ENCODE peak calls at places on chromosomes 1 and 21, in six cellular contexts. S is A673, I is pancreas, B is neural progenitor cell, O is neuronal stem cell, L is tibial nerve. U is an unnamed sample.

GRCh38 chr1:50971748-50972305 is 1.8 kb downstream of the CDKN2C start:
- DNase-seq in B (no peak), O (no peak), S (no peak), I (no peak), L (no peak), U (no peak)

GRCh38 chr1:27491748-27492700 is 2.1 kb upstream of the WASF2 start:
- DNase-seq in L (no peak), B (no peak), I (no peak), S (no peak), O (no peak), U (no peak)

GRCh38 chr21:43718872-43719747 is at the start of gene PDXK:
- DNase-seq in I (peak; percentile 90), L (peak; percentile 77), S (peak; percentile 84), O (peak; percentile 83), B (peak; percentile 94), U (peak; percentile 64)

GRCh38 chr1:32507021-32507420 is 32.2 kb upstream of the ZBTB8A start:
- DNase-seq in I (no peak), S (no peak), B (no peak), O (no peak), L (no peak), U (no peak)

GRCh38 chr1:68188644-68189340 is 43.5 kb downstream of the WLS start:
- DNase-seq in O (no peak), I (no peak), L (no peak), S (no peak), B (no peak), U (no peak)

GRCh38 chr21:27581168-27581567 is 614.3 kb upstream of the ADAMTS5 start:
- DNase-seq in O (no peak), L (no peak), B (no peak), S (no peak), I (no peak), U (no peak)

GRCh38 chr21:45270306-45270821 is 17.3 kb downstream of the POFUT2 start:
- DNase-seq in S (peak; percentile 50), L (peak; percentile 3), I (no peak), B (no peak), O (no peak), U (no peak)

GRCh38 chr1:71638081-71638766 is 557.4 kb upstream of the ZRANB2 start:
- DNase-seq in S (peak; percentile 2), L (no peak), O (no peak), B (no peak), I (no peak), U (no peak)

GRCh38 chr1:196277860-196278259 is 330.4 kb downstream of the KCNT2 start:
- DNase-seq in S (no peak), I (no peak), O (no peak), L (no peak), B (no peak), U (no peak)

GRCh38 chr1:89125571-89126233 is at the start of gene GBP2:
- DNase-seq in I (no peak), S (peak; percentile 54), B (no peak), O (no peak), L (no peak), U (no peak)

GRCh38 chr1:244494659-244495058 is 33.6 kb downstream of the CATSPERE start:
- DNase-seq in O (no peak), L (no peak), B (no peak), I (no peak), S (no peak), U (no peak)

GRCh38 chr1:14095001-14095400 is 395.0 kb downstream of the PRDM2 start:
- DNase-seq in B (peak; percentile 64), S (peak; percentile 68), I (no peak), L (no peak), O (peak; percentile 3), U (no peak)

DNA sequence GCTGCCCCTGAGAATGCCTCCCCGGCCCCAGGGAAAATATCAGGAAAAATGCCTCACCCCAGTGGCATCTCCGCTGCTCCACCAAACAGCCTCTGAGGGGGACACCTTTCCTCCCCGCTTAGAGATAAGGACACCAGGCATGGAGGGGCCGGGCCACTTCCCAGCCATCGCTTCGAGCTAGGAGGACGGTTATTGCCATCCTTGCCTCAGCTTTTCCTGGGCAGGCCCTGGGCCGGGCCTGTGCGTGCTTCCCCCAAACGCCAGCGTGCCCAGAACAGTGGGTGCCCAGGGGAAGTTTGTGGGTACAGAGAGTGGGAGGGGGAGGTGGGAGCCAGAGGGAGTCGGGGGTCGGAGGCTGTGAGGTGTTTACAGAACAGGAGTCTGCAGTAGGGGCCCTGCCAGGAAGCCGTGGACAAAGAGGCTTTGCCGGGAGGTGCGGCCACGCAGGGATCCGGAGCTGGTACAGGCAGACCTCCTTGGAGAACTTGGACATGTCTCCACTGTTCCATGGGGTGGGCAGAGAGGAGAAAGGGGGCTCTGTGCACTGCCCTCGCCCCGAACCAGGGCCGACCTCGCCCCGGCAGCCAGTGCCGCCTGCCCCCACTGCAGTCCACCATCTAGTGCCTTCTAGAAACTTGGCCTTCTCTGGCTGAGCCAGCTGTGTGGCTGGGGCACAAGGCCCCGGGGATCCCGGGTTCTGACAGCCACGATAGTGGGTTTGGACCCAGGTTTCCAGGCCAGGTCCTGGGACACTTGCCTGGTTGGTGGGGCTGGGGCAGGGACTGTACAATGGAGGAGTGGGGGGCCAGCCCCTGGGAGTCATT is 33.5 kb upstream of the TTC34 start:
- DNase-seq in S (no peak), B (no peak), I (no peak), L (no peak), O (no peak), U (no peak)
- H3K9me3 ChIP-seq in S (no peaks in the 10 kb centered on the region), B (peaks cover 8% of the 10 kb centered on the region), I (no peaks in the 10 kb centered on the region), L (peaks cover 25% of the 10 kb centered on the region), O (peaks cover 17% of the 10 kb centered on the region), U (no peaks in the 10 kb centered on the region)

DNA sequence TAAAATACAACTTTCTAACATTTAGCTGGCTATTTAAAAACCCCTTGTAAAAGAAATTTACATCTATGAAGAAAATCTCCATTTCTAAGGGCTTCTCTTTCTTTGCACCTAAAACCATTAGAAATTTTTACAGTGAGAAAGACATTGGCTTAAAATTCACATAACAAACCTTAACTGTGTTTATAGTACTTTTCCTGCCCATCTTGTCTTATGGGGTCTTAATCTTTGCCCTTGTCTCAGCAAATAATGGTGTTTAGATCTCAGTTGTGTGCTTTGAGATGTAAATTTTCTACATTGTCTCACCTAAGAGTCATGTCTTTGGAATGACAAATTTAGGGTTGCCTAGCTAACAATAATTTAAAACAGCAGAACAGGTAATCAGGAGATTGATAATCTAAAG is 71.5 kb downstream of the DDAH1 start:
- DNase-seq in B (no peak), I (no peak), S (no peak), L (no peak), O (no peak), U (no peak)
- H3K9me3 ChIP-seq in B (peaks cover 6% of the 10 kb centered on the region), I (no peaks in the 10 kb centered on the region), S (no peaks in the 10 kb centered on the region), L (no peaks in the 10 kb centered on the region), O (no peaks in the 10 kb centered on the region), U (no peaks in the 10 kb centered on the region)

DNA sequence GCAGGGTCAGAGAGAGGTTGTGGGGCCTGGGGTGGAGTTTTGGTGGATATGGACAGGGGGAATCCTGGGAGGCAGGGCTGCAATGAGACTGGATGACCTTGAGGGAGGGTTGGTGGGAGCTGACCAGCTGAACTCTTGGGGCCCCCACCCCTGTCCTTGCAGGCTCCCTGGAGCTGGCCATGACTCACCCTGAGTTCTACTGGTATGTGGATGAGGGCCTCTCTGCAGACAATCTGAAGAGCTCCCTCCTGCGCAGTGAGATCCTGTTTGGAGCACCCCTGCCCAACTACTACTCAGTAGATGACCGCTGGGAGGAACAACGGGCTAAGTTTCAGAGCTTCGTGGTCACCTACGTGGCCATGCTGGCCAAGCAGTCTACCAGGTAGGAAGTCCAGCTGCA is 23.6 kb downstream of the DISP3 start:
- DNase-seq in O (no peak), B (no peak), I (no peak), L (no peak), S (no peak), U (no peak)
- H3K9me3 ChIP-seq in O (peaks cover 21% of the 10 kb centered on the region), B (peaks cover 12% of the 10 kb centered on the region), I (no peaks in the 10 kb centered on the region), L (peaks cover 65% of the 10 kb centered on the region), S (peaks cover 15% of the 10 kb centered on the region), U (no peaks in the 10 kb centered on the region)

GRCh38 chr1:226558293-226558692 is 9.7 kb downstream of the STUM start:
- DNase-seq in I (no peak), S (no peak), O (no peak), B (no peak), L (no peak), U (no peak)
- H3K9me3 ChIP-seq in I (no peaks in the 10 kb centered on the region), S (no peaks in the 10 kb centered on the region), O (no peaks in the 10 kb centered on the region), B (no peaks in the 10 kb centered on the region), L (no peaks in the 10 kb centered on the region), U (no peaks in the 10 kb centered on the region)

GRCh38 chr1:29380532-29380931 is 144.2 kb downstream of the PTPRU start:
- DNase-seq in I (no peak), O (no peak), S (no peak), B (no peak), L (no peak), U (no peak)
- H3K9me3 ChIP-seq in I (no peaks in the 10 kb centered on the region), O (no peaks in the 10 kb centered on the region), S (peaks cover 24% of the 10 kb centered on the region), B (peaks cover 16% of the 10 kb centered on the region), L (peaks cover 38% of the 10 kb centered on the region), U (peaks cover 3% of the 10 kb centered on the region)

DNA sequence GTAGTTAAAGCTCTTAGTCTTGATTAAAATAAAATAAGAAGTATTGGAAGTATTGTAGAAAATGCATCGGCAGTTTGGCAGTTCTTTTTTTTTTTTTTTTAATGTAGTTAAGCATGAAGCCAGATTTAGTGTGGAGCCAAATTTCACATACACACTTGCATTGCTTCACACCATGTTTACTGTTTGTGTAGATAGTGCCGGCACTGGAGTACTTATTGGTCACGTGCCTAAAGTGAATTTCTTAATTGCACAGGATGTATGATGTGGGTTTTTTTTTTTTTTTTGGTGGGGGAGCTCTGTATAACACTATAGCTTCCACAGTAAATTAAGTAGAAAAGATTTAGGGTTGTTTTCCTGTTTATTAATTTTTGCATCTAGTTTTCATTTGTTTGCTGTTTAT is 21.2 kb upstream of the TMEM61 start:
- DNase-seq in S (no peak), O (no peak), I (no peak), B (no peak), L (no peak), U (no peak)
- H3K9me3 ChIP-seq in S (peaks cover 6% of the 10 kb centered on the region), O (peaks cover 3% of the 10 kb centered on the region), I (no peaks in the 10 kb centered on the region), B (peaks cover 9% of the 10 kb centered on the region), L (peaks cover 14% of the 10 kb centered on the region), U (peaks cover 4% of the 10 kb centered on the region)

GRCh38 chr1:90959352-90960206 is 62.3 kb downstream of the ZNF644 start:
- DNase-seq in L (no peak), B (no peak), S (no peak), I (no peak), O (no peak), U (no peak)
- H3K9me3 ChIP-seq in L (no peaks in the 10 kb centered on the region), B (no peaks in the 10 kb centered on the region), S (peaks cover 25% of the 10 kb centered on the region), I (no peaks in the 10 kb centered on the region), O (peaks cover 4% of the 10 kb centered on the region), U (no peaks in the 10 kb centered on the region)

U was measured in T-helper 17 cell.